ENCODE peak calls at places on chromosome 1, in ten cellular contexts. G is A673, F is transverse colon, W is heart right ventricle, H is testis, Z is tibial nerve, D is IMR-90, T is left ventricle myocardium inferior, R is GM23248, A is uterus. X is an unnamed sample. For H3K27me3, the result is how much of the 10 kb centered on the place peaks cover.

GRCh38 chr1:43711524-43712386 is 4.4 kb downstream of the ST3GAL3 start:
- DNase-seq in W (no peak), A (no peak), G (no peak), T (no peak), R (peak), D (peak), F (no peak), Z (no peak), H (no peak), X (no peak)

GRCh38 chr1:161130266-161130665 is 2.2 kb downstream of the DEDD start:
- DNase-seq in W (no peak), R (no peak), H (no peak), G (no peak), F (no peak), Z (no peak), T (no peak), D (no peak), A (no peak), X (no peak)

GRCh38 chr1:30942326-30942978 is 33.9 kb upstream of the SDC3 start:
- DNase-seq in D (no peak), T (no peak), Z (no peak), G (no peak), W (no peak), R (peak), H (no peak), A (no peak), F (no peak), X (no peak)

GRCh38 chr1:238951809-238952208 is 434.6 kb upstream of the CHRM3 start:
- DNase-seq in A (no peak), H (peak), Z (peak), G (peak), R (peak), D (peak), W (no peak), F (no peak), T (no peak), X (no peak)

GRCh38 chr1:28955930-28956552 is 41.7 kb downstream of the EPB41 start:
- DNase-seq in A (no peak), T (no peak), F (no peak), G (peak), W (no peak), R (peak), H (no peak), Z (no peak), D (peak), X (no peak)

GRCh38 chr1:39505289-39505688 is 13.9 kb downstream of the BMP8A start:
- DNase-seq in D (no peak), A (no peak), H (no peak), R (no peak), G (no peak), T (no peak), W (no peak), F (no peak), Z (no peak), X (no peak)

GRCh38 chr1:107297681-107298080 is 156.8 kb downstream of the NTNG1 start:
- DNase-seq in G (no peak), R (no peak), A (no peak), W (no peak), D (no peak), Z (no peak), H (no peak), T (no peak), F (no peak), X (no peak)

GRCh38 chr1:9294910-9295636 is 2.4 kb downstream of the SPSB1 start:
- DNase-seq in W (peak), F (peak), H (no peak), R (peak), D (peak), Z (peak), T (peak), A (no peak), G (peak), X (no peak)

GRCh38 chr1:24015226-24016210 is 35.4 kb upstream of the SRSF10 start:
- DNase-seq in W (peak), F (no peak), G (no peak), A (peak), D (peak), H (no peak), Z (peak), R (peak), T (no peak), X (peak)

GRCh38 chr1:203557958-203558760 is 64.2 kb downstream of the OPTC start:
- DNase-seq in D (peak), F (peak), R (peak), G (no peak), H (peak), T (peak), W (peak), A (peak), Z (peak), X (peak)

DNA sequence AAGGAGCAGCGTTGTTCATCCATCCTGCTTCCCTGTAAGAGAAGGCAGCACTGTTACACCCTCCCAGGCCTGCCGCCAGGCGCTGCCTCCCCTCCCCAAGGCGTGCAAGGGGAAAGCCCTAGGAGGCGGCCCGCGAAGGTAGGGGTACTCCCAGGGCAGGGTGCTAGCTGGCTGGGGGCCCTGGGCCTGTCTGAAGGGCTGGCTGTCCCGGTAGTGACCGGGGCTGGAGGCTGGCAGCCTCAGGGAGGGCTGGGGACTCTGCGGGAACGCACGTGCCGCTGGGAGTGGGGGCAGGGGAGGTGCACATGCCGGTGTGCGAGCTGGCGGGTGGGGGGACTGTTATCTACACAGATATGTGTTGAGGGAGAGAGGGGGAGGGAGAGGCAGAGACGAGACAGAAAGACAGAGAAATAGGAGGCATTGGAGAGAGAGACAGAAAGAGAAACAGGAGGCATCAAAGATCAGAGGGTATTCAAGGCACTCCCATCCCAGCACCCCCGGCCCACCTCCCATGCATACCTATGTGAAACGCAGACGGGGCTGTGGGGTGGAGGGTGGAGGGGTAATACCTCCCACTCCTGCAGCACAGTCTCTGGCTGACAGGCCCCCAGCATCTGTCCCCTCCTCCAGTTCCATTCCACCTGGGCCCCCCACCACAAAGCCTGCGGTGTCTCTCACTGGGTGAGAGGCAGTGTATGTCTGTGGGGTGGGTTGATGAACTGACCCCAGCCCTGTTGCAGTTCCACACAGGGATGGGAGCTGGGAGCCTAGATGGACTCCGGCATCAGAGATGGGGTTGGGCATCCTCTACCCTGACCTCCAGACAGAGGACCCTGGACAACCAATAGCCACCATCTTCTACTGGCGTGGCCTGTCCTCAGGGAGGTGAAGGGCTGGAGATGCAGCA is 49.9 kb downstream of the RAP1GAP start:
- DNase-seq in Z (no peak), R (no peak), D (no peak), G (no peak), W (no peak), F (no peak), H (no peak), A (no peak), T (no peak), X (no peak)
- H3K27me3 ChIP-seq in Z (under half), R (under half), D (half or more), G (under half), W (under half), F (under half), H (under half), A (under half), T (half or more), X (under half)

GRCh38 chr1:41323243-41323642 is 38.0 kb upstream of the FOXO6 start:
- DNase-seq in D (no peak), W (no peak), F (no peak), T (no peak), Z (no peak), G (no peak), H (no peak), R (no peak), A (no peak), X (no peak)
- H3K27me3 ChIP-seq in D (under half), W (under half), F (under half), T (under half), Z (under half), G (under half), H (under half), R (under half), A (under half), X (under half)

DNA sequence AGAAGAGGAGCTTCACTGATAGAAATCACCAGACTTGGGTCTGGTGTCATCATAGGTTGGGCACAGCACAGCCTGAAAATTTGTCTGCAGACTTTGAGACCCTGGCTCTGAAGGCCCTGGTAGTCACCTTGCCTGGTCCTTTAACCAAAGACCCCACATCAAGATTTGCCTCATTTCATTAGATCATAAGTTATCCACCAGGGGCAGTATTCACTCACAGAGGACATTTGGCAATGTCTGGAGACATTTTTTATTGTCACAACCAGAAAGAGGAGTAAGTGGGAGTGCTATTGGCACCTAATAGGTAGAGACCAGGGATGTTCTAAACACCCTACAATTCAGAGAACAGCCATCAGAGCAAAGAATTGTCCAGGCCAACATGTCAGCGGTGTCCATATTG is 22.1 kb upstream of the PAX7 start:
- DNase-seq in G (no peak), Z (no peak), A (no peak), H (no peak), R (no peak), W (no peak), T (no peak), F (no peak), D (no peak), X (no peak)
- H3K27me3 ChIP-seq in G (under half), Z (half or more), A (under half), H (under half), R (under half), W (half or more), T (half or more), F (half or more), D (under half), X (under half)

DNA sequence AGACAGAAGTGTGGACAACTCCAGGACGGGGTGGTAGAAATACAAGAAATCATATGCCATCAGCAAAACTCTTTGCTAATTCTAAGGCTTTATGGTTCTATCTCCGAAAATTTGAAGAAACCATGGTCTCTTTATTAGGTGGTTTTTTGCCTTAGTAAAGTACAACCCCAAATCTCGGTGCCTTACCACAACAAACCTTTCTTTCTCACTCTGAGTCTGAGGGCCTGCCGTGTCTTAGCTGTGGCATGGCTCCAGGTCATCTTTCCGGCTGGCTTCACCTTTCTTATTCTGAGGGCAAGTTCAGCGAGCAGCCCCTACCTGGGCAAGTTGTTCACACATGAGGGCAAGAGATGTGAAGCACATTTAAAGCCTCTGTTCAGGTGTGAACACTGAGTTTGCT is 280.6 kb downstream of the TTLL7 start:
- DNase-seq in D (no peak), R (no peak), G (no peak), H (no peak), F (no peak), A (no peak), Z (no peak), T (no peak), W (no peak), X (no peak)
- H3K27me3 ChIP-seq in D (under half), R (under half), G (under half), H (under half), F (under half), A (under half), Z (under half), T (under half), W (under half), X (under half)

GRCh38 chr1:205049479-205049878 is 6.5 kb downstream of the CNTN2 start:
- DNase-seq in G (no peak), Z (no peak), R (no peak), W (no peak), D (no peak), F (no peak), H (no peak), T (no peak), A (no peak), X (no peak)
- H3K27me3 ChIP-seq in G (under half), Z (under half), R (half or more), W (half or more), D (half or more), F (under half), H (under half), T (half or more), A (under half), X (under half)

DNA sequence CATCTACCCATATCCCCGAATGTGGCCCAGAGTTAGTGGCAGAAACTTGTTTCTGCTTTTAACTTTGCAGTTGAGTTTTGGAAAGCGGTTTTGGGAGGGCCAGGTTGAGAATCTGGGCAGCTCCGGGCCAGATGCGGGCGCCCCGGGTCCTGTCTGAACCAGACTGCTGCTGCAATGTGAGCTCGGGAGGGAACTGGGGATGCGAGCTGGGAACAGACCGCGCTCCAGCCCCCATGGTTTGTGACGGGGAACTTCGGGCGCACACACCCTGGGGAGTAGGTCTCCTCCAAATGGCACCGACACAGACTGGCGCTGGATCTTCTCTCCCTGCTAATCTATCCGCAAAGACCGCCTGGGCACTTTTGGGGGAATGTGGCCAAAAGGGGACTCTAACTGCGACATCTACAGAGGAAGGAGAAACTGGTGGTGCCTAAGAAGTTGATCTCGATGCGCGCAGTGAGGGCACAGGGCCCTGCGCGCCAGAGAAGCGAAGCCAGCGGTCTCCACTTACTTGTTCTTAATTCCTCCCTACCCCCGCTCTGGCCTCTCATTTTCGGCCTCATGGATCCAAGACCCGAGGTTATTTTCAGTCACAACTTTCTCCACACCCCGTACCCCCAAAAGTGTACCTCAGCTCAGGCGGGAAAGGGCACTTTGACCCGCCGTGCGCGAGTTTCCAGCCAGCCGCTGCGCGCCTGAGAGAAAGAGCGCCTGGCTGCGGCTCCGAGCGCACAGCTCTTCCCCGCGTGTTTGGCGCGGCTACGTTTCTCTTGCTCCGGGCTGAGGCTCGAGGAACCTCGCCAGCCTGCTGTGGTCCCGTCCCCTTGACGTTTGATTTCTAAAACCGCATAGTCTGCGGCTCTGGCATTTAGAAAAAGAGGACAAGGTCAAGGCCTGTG is 411.0 kb upstream of the ESRRG start:
- DNase-seq in T (no peak), D (peak), F (no peak), Z (no peak), A (no peak), G (no peak), R (peak), W (no peak), H (no peak), X (no peak)
- H3K27me3 ChIP-seq in T (half or more), D (under half), F (half or more), Z (half or more), A (under half), G (half or more), R (half or more), W (half or more), H (under half), X (under half)